ENCODE peak calls at places on chromosomes 16 and 17, in five cellular contexts. One of them, this sample, is unnamed.

GRCh38 chr17:5201011-5201410 is 9.3 kb upstream of the ZNF594 start:
- DNase-seq in heart right ventricle: no peak
- DNase-seq in activated T-cell treated with anti-CD3 and anti-CD28 coated beads for 1 hour: no peak
- DNase-seq in T-helper 2 cell: no peak
- DNase-seq in AG10803: no peak
- DNase-seq in this sample: no peak

GRCh38 chr17:81652901-81653771 is 3.2 kb downstream of the PDE6G start:
- DNase-seq in AG10803: no peak
- DNase-seq in T-helper 2 cell: no peak
- DNase-seq in activated T-cell treated with anti-CD3 and anti-CD28 coated beads for 1 hour: no peak
- DNase-seq in heart right ventricle: no peak
- DNase-seq in this sample: no peak

GRCh38 chr17:179066-179432 is 2.4 kb downstream of the DOC2B start:
- DNase-seq in heart right ventricle: no peak
- DNase-seq in activated T-cell treated with anti-CD3 and anti-CD28 coated beads for 1 hour: no peak
- DNase-seq in T-helper 2 cell: no peak
- DNase-seq in AG10803: no peak
- DNase-seq in this sample: peak; percentile 44

GRCh38 chr17:72763981-72764380 is 328.5 kb downstream of the SLC39A11 start:
- DNase-seq in activated T-cell treated with anti-CD3 and anti-CD28 coated beads for 1 hour: no peak
- DNase-seq in AG10803: no peak
- DNase-seq in heart right ventricle: no peak
- DNase-seq in T-helper 2 cell: no peak
- DNase-seq in this sample: no peak

GRCh38 chr17:61065263-61065773 is 334.3 kb upstream of the TBX2 start:
- DNase-seq in heart right ventricle: peak; percentile 11
- DNase-seq in AG10803: peak; percentile 43
- DNase-seq in T-helper 2 cell: no peak
- DNase-seq in activated T-cell treated with anti-CD3 and anti-CD28 coated beads for 1 hour: no peak
- DNase-seq in this sample: no peak

GRCh38 chr17:75517277-75517865 is 1.0 kb downstream of the TSEN54 start:
- DNase-seq in activated T-cell treated with anti-CD3 and anti-CD28 coated beads for 1 hour: no peak
- DNase-seq in heart right ventricle: no peak
- DNase-seq in AG10803: no peak
- DNase-seq in T-helper 2 cell: no peak
- DNase-seq in this sample: no peak

GRCh38 chr16:9334091-9334490 is 242.6 kb downstream of the HAPSTR1 start:
- DNase-seq in heart right ventricle: no peak
- DNase-seq in AG10803: no peak
- DNase-seq in T-helper 2 cell: no peak
- DNase-seq in activated T-cell treated with anti-CD3 and anti-CD28 coated beads for 1 hour: no peak
- DNase-seq in this sample: no peak

GRCh38 chr16:87895641-87896141 is 26.4 kb upstream of the SLC7A5 start:
- DNase-seq in heart right ventricle: no peak
- DNase-seq in activated T-cell treated with anti-CD3 and anti-CD28 coated beads for 1 hour: peak; percentile 51
- DNase-seq in T-helper 2 cell: no peak
- DNase-seq in AG10803: peak; percentile 88
- DNase-seq in this sample: no peak

GRCh38 chr16:88613-89012 is 10.6 kb downstream of the MPG start:
- DNase-seq in T-helper 2 cell: no peak
- DNase-seq in heart right ventricle: no peak
- DNase-seq in AG10803: no peak
- DNase-seq in activated T-cell treated with anti-CD3 and anti-CD28 coated beads for 1 hour: no peak
- DNase-seq in this sample: no peak

GRCh38 chr17:27756467-27757371 is 43.6 kb downstream of the NOS2 start:
- DNase-seq in AG10803: peak; percentile 36
- DNase-seq in T-helper 2 cell: peak; percentile 25
- DNase-seq in activated T-cell treated with anti-CD3 and anti-CD28 coated beads for 1 hour: peak; percentile 27
- DNase-seq in heart right ventricle: peak; percentile 37
- DNase-seq in this sample: peak; percentile 57

This sample was measured in G401.